ENCODE peak calls at places on chromosomes 1 and 21, in eight cellular contexts. One of them, this sample, is unnamed.

GRCh38 chr1:10530756-10531155 is 56.0 kb downstream of the PEX14 start:
- DNase-seq in thoracic aorta: no peak
- DNase-seq in naive thymus-derived CD4-positive, alpha-beta T cell: no peak
- DNase-seq in H9: no peak
- DNase-seq in heart left ventricle: no peak
- DNase-seq in SJSA1: peak; percentile 84
- DNase-seq in A673: no peak
- DNase-seq in PC-9: peak; percentile 48
- DNase-seq in this sample: peak; percentile 42

GRCh38 chr1:212981025-212981495 is 30.7 kb downstream of the VASH2 start:
- DNase-seq in thoracic aorta: no peak
- DNase-seq in naive thymus-derived CD4-positive, alpha-beta T cell: no peak
- DNase-seq in H9: peak; percentile 52
- DNase-seq in heart left ventricle: peak; percentile 51
- DNase-seq in SJSA1: no peak
- DNase-seq in A673: no peak
- DNase-seq in PC-9: peak; percentile 6
- DNase-seq in this sample: peak; percentile 100

GRCh38 chr1:29490204-29490934 is 254.0 kb downstream of the PTPRU start:
- DNase-seq in thoracic aorta: no peak
- DNase-seq in naive thymus-derived CD4-positive, alpha-beta T cell: no peak
- DNase-seq in H9: no peak
- DNase-seq in heart left ventricle: no peak
- DNase-seq in SJSA1: no peak
- DNase-seq in A673: no peak
- DNase-seq in PC-9: no peak
- DNase-seq in this sample: no peak

GRCh38 chr21:42525228-42525604 is 11.6 kb downstream of the SLC37A1 start:
- DNase-seq in thoracic aorta: no peak
- DNase-seq in naive thymus-derived CD4-positive, alpha-beta T cell: no peak
- DNase-seq in H9: no peak
- DNase-seq in heart left ventricle: no peak
- DNase-seq in SJSA1: peak; percentile 28
- DNase-seq in A673: no peak
- DNase-seq in PC-9: no peak
- DNase-seq in this sample: no peak

GRCh38 chr1:247848346-247848745 is 6.7 kb upstream of the OR11L1 start:
- DNase-seq in thoracic aorta: no peak
- DNase-seq in naive thymus-derived CD4-positive, alpha-beta T cell: no peak
- DNase-seq in H9: no peak
- DNase-seq in heart left ventricle: no peak
- DNase-seq in SJSA1: no peak
- DNase-seq in A673: no peak
- DNase-seq in PC-9: no peak
- DNase-seq in this sample: no peak

GRCh38 chr1:171801395-171801990 is 20.0 kb downstream of the METTL13 start:
- DNase-seq in thoracic aorta: no peak
- DNase-seq in naive thymus-derived CD4-positive, alpha-beta T cell: peak; percentile 13
- DNase-seq in H9: peak; percentile 57
- DNase-seq in heart left ventricle: no peak
- DNase-seq in SJSA1: peak; percentile 49
- DNase-seq in A673: peak; percentile 53
- DNase-seq in PC-9: no peak
- DNase-seq in this sample: peak; percentile 78

GRCh38 chr1:150550222-150551048 is 1.2 kb downstream of the ADAMTSL4 start:
- DNase-seq in thoracic aorta: no peak
- DNase-seq in naive thymus-derived CD4-positive, alpha-beta T cell: no peak
- DNase-seq in H9: peak; percentile 34
- DNase-seq in heart left ventricle: no peak
- DNase-seq in SJSA1: no peak
- DNase-seq in A673: no peak
- DNase-seq in PC-9: peak; percentile 85
- DNase-seq in this sample: no peak

GRCh38 chr1:64242895-64243756 is 39.7 kb downstream of the UBE2U start:
- DNase-seq in thoracic aorta: no peak
- DNase-seq in naive thymus-derived CD4-positive, alpha-beta T cell: peak; percentile 34
- DNase-seq in H9: no peak
- DNase-seq in heart left ventricle: no peak
- DNase-seq in SJSA1: peak; percentile 28
- DNase-seq in A673: peak; percentile 75
- DNase-seq in PC-9: no peak
- DNase-seq in this sample: peak; percentile 66

GRCh38 chr1:171468120-171468790 is 17.1 kb upstream of the PRRC2C start:
- DNase-seq in thoracic aorta: no peak
- DNase-seq in naive thymus-derived CD4-positive, alpha-beta T cell: no peak
- DNase-seq in H9: no peak
- DNase-seq in heart left ventricle: no peak
- DNase-seq in SJSA1: no peak
- DNase-seq in A673: no peak
- DNase-seq in PC-9: no peak
- DNase-seq in this sample: no peak

GRCh38 chr1:189429610-189430009 is 1048.1 kb downstream of the BRINP3 start:
- DNase-seq in thoracic aorta: no peak
- DNase-seq in naive thymus-derived CD4-positive, alpha-beta T cell: no peak
- DNase-seq in H9: peak; percentile 38
- DNase-seq in heart left ventricle: peak; percentile 25
- DNase-seq in SJSA1: no peak
- DNase-seq in A673: peak; percentile 81
- DNase-seq in PC-9: no peak
- DNase-seq in this sample: peak; percentile 48

GRCh38 chr1:77039739-77040138 is 172.5 kb downstream of the ST6GALNAC5 start:
- DNase-seq in thoracic aorta: no peak
- DNase-seq in naive thymus-derived CD4-positive, alpha-beta T cell: no peak
- DNase-seq in H9: no peak
- DNase-seq in heart left ventricle: no peak
- DNase-seq in SJSA1: peak; percentile 76
- DNase-seq in A673: no peak
- DNase-seq in PC-9: peak; percentile 67
- DNase-seq in this sample: no peak

GRCh38 chr1:15509586-15509985 is 14.4 kb downstream of the CASP9 start:
- DNase-seq in thoracic aorta: no peak
- DNase-seq in naive thymus-derived CD4-positive, alpha-beta T cell: no peak
- DNase-seq in H9: no peak
- DNase-seq in heart left ventricle: no peak
- DNase-seq in SJSA1: no peak
- DNase-seq in A673: peak; percentile 12
- DNase-seq in PC-9: no peak
- DNase-seq in this sample: no peak

GRCh38 chr1:200977071-200977754 is 46.3 kb downstream of the KIF21B start:
- DNase-seq in thoracic aorta: no peak
- DNase-seq in naive thymus-derived CD4-positive, alpha-beta T cell: no peak
- DNase-seq in H9: no peak
- DNase-seq in heart left ventricle: no peak
- DNase-seq in SJSA1: no peak
- DNase-seq in A673: no peak
- DNase-seq in PC-9: no peak
- DNase-seq in this sample: no peak

GRCh38 chr1:12478612-12478985 is 139.4 kb downstream of the DHRS3 start:
- DNase-seq in thoracic aorta: no peak
- DNase-seq in naive thymus-derived CD4-positive, alpha-beta T cell: peak; percentile 55
- DNase-seq in H9: no peak
- DNase-seq in heart left ventricle: no peak
- DNase-seq in SJSA1: no peak
- DNase-seq in A673: no peak
- DNase-seq in PC-9: peak; percentile 72
- DNase-seq in this sample: no peak

GRCh38 chr1:88646852-88647645 is 37.0 kb upstream of the PKN2 start:
- DNase-seq in thoracic aorta: no peak
- DNase-seq in naive thymus-derived CD4-positive, alpha-beta T cell: no peak
- DNase-seq in H9: no peak
- DNase-seq in heart left ventricle: no peak
- DNase-seq in SJSA1: no peak
- DNase-seq in A673: peak; percentile 11
- DNase-seq in PC-9: no peak
- DNase-seq in this sample: peak; percentile 96

GRCh38 chr1:169914534-169914933 is 20.8 kb upstream of the SCYL3 start:
- DNase-seq in thoracic aorta: no peak
- DNase-seq in naive thymus-derived CD4-positive, alpha-beta T cell: no peak
- DNase-seq in H9: no peak
- DNase-seq in heart left ventricle: no peak
- DNase-seq in SJSA1: no peak
- DNase-seq in A673: peak; percentile 14
- DNase-seq in PC-9: no peak
- DNase-seq in this sample: no peak

GRCh38 chr1:83838573-83838972 is 160.4 kb downstream of the TTLL7 start:
- DNase-seq in thoracic aorta: no peak
- DNase-seq in naive thymus-derived CD4-positive, alpha-beta T cell: no peak
- DNase-seq in H9: no peak
- DNase-seq in heart left ventricle: no peak
- DNase-seq in SJSA1: no peak
- DNase-seq in A673: no peak
- DNase-seq in PC-9: no peak
- DNase-seq in this sample: no peak

GRCh38 chr1:68889471-68889870 is 392.6 kb upstream of the DEPDC1 start:
- DNase-seq in thoracic aorta: no peak
- DNase-seq in naive thymus-derived CD4-positive, alpha-beta T cell: no peak
- DNase-seq in H9: no peak
- DNase-seq in heart left ventricle: no peak
- DNase-seq in SJSA1: no peak
- DNase-seq in A673: no peak
- DNase-seq in PC-9: no peak
- DNase-seq in this sample: no peak
- H3K9me3 ChIP-seq in thoracic aorta: no peaks in the 10 kb centered on the region
- H3K9me3 ChIP-seq in naive thymus-derived CD4-positive, alpha-beta T cell: no peaks in the 10 kb centered on the region
- H3K9me3 ChIP-seq in H9: no peaks in the 10 kb centered on the region
- H3K9me3 ChIP-seq in heart left ventricle: no peaks in the 10 kb centered on the region
- H3K9me3 ChIP-seq in SJSA1: no peaks in the 10 kb centered on the region
- H3K9me3 ChIP-seq in A673: no peaks in the 10 kb centered on the region
- H3K9me3 ChIP-seq in PC-9: no peaks in the 10 kb centered on the region
- H3K9me3 ChIP-seq in this sample: no peaks in the 10 kb centered on the region

GRCh38 chr1:230303069-230303468 is 123.1 kb downstream of the PGBD5 start:
- DNase-seq in thoracic aorta: no peak
- DNase-seq in naive thymus-derived CD4-positive, alpha-beta T cell: no peak
- DNase-seq in H9: no peak
- DNase-seq in heart left ventricle: no peak
- DNase-seq in SJSA1: no peak
- DNase-seq in A673: no peak
- DNase-seq in PC-9: no peak
- DNase-seq in this sample: peak; percentile 22

GRCh38 chr1:230301322-230301721 is 124.8 kb downstream of the PGBD5 start:
- DNase-seq in thoracic aorta: no peak
- DNase-seq in naive thymus-derived CD4-positive, alpha-beta T cell: no peak
- DNase-seq in H9: no peak
- DNase-seq in heart left ventricle: no peak
- DNase-seq in SJSA1: no peak
- DNase-seq in A673: no peak
- DNase-seq in PC-9: no peak
- DNase-seq in this sample: no peak

GRCh38 chr1:230301820-230302219 is 124.3 kb downstream of the PGBD5 start:
- DNase-seq in thoracic aorta: no peak
- DNase-seq in naive thymus-derived CD4-positive, alpha-beta T cell: no peak
- DNase-seq in H9: no peak
- DNase-seq in heart left ventricle: no peak
- DNase-seq in SJSA1: no peak
- DNase-seq in A673: no peak
- DNase-seq in PC-9: no peak
- DNase-seq in this sample: peak; percentile 26

GRCh38 chr1:230299148-230300006 is 126.8 kb downstream of the PGBD5 start:
- DNase-seq in thoracic aorta: no peak
- DNase-seq in naive thymus-derived CD4-positive, alpha-beta T cell: no peak
- DNase-seq in H9: no peak
- DNase-seq in heart left ventricle: no peak
- DNase-seq in SJSA1: no peak
- DNase-seq in A673: no peak
- DNase-seq in PC-9: no peak
- DNase-seq in this sample: no peak

GRCh38 chr1:230300322-230301301 is 125.5 kb downstream of the PGBD5 start:
- DNase-seq in thoracic aorta: no peak
- DNase-seq in naive thymus-derived CD4-positive, alpha-beta T cell: no peak
- DNase-seq in H9: no peak
- DNase-seq in heart left ventricle: no peak
- DNase-seq in SJSA1: no peak
- DNase-seq in A673: no peak
- DNase-seq in PC-9: no peak
- DNase-seq in this sample: no peak
- H3K4me1 ChIP-seq in thoracic aorta: no peaks in the 10 kb centered on the region
- H3K4me1 ChIP-seq in naive thymus-derived CD4-positive, alpha-beta T cell: no peaks in the 10 kb centered on the region
- H3K4me1 ChIP-seq in H9: no peaks in the 10 kb centered on the region
- H3K4me1 ChIP-seq in heart left ventricle: peaks cover 5% of the 10 kb centered on the region
- H3K4me1 ChIP-seq in SJSA1: peaks cover 6% of the 10 kb centered on the region
- H3K4me1 ChIP-seq in A673: peaks cover 8% of the 10 kb centered on the region
- H3K4me1 ChIP-seq in PC-9: no peaks in the 10 kb centered on the region
- H3K4me1 ChIP-seq in this sample: peaks cover 14% of the 10 kb centered on the region

DNA sequence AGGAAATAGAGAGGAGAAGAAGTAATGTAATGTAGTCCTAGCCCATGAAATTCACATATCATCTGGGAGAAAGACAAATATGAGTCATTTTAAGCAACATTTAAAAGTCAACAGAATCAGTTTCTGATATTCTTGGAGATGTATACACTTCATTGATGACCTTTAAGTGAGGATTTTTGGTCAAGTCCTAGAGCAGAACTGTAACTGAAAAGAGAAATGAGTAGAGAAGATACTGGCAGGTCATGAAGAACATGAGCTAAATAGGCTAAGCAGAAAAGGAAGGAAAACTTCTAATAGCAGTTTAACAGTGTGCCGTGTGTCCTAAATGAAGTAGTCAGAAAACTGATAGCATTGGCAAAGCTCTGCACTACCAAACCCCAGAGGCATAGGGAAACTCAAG is 4.6 kb downstream of the ZFP69B start:
- DNase-seq in thoracic aorta: no peak
- DNase-seq in naive thymus-derived CD4-positive, alpha-beta T cell: no peak
- DNase-seq in H9: no peak
- DNase-seq in heart left ventricle: no peak
- DNase-seq in SJSA1: no peak
- DNase-seq in A673: no peak
- DNase-seq in PC-9: no peak
- DNase-seq in this sample: no peak
- H3K9me3 ChIP-seq in thoracic aorta: peaks cover 28% of the 10 kb centered on the region
- H3K9me3 ChIP-seq in naive thymus-derived CD4-positive, alpha-beta T cell: no peaks in the 10 kb centered on the region
- H3K9me3 ChIP-seq in H9: peaks cover 40% of the 10 kb centered on the region
- H3K9me3 ChIP-seq in heart left ventricle: peaks cover 12% of the 10 kb centered on the region
- H3K9me3 ChIP-seq in SJSA1: peaks cover 26% of the 10 kb centered on the region
- H3K9me3 ChIP-seq in A673: peaks cover 59% of the 10 kb centered on the region
- H3K9me3 ChIP-seq in PC-9: peaks cover 41% of the 10 kb centered on the region
- H3K9me3 ChIP-seq in this sample: peaks cover 31% of the 10 kb centered on the region

GRCh38 chr1:174969977-174970376 is 29.8 kb upstream of the CACYBP start:
- DNase-seq in thoracic aorta: no peak
- DNase-seq in naive thymus-derived CD4-positive, alpha-beta T cell: no peak
- DNase-seq in H9: no peak
- DNase-seq in heart left ventricle: no peak
- DNase-seq in SJSA1: peak; percentile 87
- DNase-seq in A673: no peak
- DNase-seq in PC-9: no peak
- DNase-seq in this sample: no peak

GRCh38 chr1:174971466-174971865 is 28.3 kb upstream of the CACYBP start:
- DNase-seq in thoracic aorta: no peak
- DNase-seq in naive thymus-derived CD4-positive, alpha-beta T cell: no peak
- DNase-seq in H9: no peak
- DNase-seq in heart left ventricle: no peak
- DNase-seq in SJSA1: no peak
- DNase-seq in A673: no peak
- DNase-seq in PC-9: no peak
- DNase-seq in this sample: no peak

GRCh38 chr1:174967845-174968705 is 31.7 kb upstream of the CACYBP start:
- DNase-seq in thoracic aorta: no peak
- DNase-seq in naive thymus-derived CD4-positive, alpha-beta T cell: peak; percentile 27
- DNase-seq in H9: no peak
- DNase-seq in heart left ventricle: no peak
- DNase-seq in SJSA1: no peak
- DNase-seq in A673: no peak
- DNase-seq in PC-9: no peak
- DNase-seq in this sample: no peak

GRCh38 chr1:174966000-174966572 is 33.7 kb upstream of the CACYBP start:
- DNase-seq in thoracic aorta: no peak
- DNase-seq in naive thymus-derived CD4-positive, alpha-beta T cell: no peak
- DNase-seq in H9: no peak
- DNase-seq in heart left ventricle: no peak
- DNase-seq in SJSA1: no peak
- DNase-seq in A673: no peak
- DNase-seq in PC-9: no peak
- DNase-seq in this sample: no peak

GRCh38 chr1:174968750-174969244 is 30.9 kb upstream of the CACYBP start:
- DNase-seq in thoracic aorta: no peak
- DNase-seq in naive thymus-derived CD4-positive, alpha-beta T cell: peak; percentile 74
- DNase-seq in H9: no peak
- DNase-seq in heart left ventricle: no peak
- DNase-seq in SJSA1: peak; percentile 93
- DNase-seq in A673: no peak
- DNase-seq in PC-9: no peak
- DNase-seq in this sample: peak; percentile 49
- H3K4me1 ChIP-seq in thoracic aorta: peaks cover 50% of the 10 kb centered on the region
- H3K4me1 ChIP-seq in naive thymus-derived CD4-positive, alpha-beta T cell: peaks cover 76% of the 10 kb centered on the region
- H3K4me1 ChIP-seq in H9: peaks cover 3% of the 10 kb centered on the region
- H3K4me1 ChIP-seq in heart left ventricle: peaks cover 15% of the 10 kb centered on the region
- H3K4me1 ChIP-seq in SJSA1: peaks cover 63% of the 10 kb centered on the region
- H3K4me1 ChIP-seq in A673: no peaks in the 10 kb centered on the region
- H3K4me1 ChIP-seq in PC-9: peaks cover 74% of the 10 kb centered on the region
- H3K4me1 ChIP-seq in this sample: peaks cover 26% of the 10 kb centered on the region

This sample was measured in SJCRH30.